ENCODE peak calls at places on chromosomes 6 and 20, in five cellular contexts. M, K, J, Z and N are unnamed samples.

GRCh38 chr20:52031574-52032303 is 159.8 kb downstream of the ZFP64 start:
- DNase-seq in M (no peak), K (no peak), J (no peak), Z (no peak), N (no peak)

GRCh38 chr6:20416567-20417345 is 15.1 kb downstream of the E2F3 start:
- DNase-seq in M (no peak), K (no peak), J (no peak), Z (no peak), N (no peak)

GRCh38 chr6:186221-186965 is 105.9 kb upstream of the DUSP22 start:
- DNase-seq in M (no peak), K (peak), J (no peak), Z (no peak), N (peak)

GRCh38 chr20:10622657-10623418 is 51.0 kb downstream of the JAG1 start:
- DNase-seq in M (no peak), K (peak), J (no peak), Z (no peak), N (no peak)

GRCh38 chr6:47057830-47058540 is 15.9 kb upstream of the ADGRF1 start:
- DNase-seq in M (no peak), K (no peak), J (no peak), Z (no peak), N (no peak)

GRCh38 chr6:17574871-17575560 is 25.1 kb upstream of the FAM8A1 start:
- DNase-seq in M (no peak), K (no peak), J (no peak), Z (no peak), N (no peak)

GRCh38 chr6:37039958-37040357 is 34.5 kb downstream of the FGD2 start:
- DNase-seq in M (no peak), K (no peak), J (no peak), Z (no peak), N (no peak)

GRCh38 chr20:54115172-54115854 is 44.9 kb upstream of the BCAS1 start:
- DNase-seq in M (no peak), K (no peak), J (no peak), Z (no peak), N (no peak)

GRCh38 chr6:108608453-108609275 is 47.9 kb downstream of the FOXO3 start:
- DNase-seq in M (no peak), K (no peak), J (no peak), Z (no peak), N (no peak)

DNA sequence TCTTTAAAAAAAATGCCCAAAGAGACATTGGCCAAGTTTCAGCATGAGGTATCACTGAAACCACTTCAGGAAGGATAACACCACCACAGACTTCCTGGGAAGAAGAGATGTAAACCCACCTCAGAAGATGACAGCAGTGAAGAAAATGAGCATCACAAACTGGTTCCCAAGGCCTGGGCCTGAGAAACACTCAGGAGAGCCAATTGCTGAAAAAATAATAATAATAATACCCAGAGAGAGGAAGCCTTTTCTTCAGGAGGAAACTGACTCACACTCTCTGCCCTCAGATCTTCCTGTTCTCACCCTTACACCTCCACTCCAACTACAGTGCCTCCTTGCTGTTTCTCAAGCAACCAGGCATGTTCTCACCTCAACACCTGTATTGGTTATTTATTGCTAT is 68.1 kb upstream of the MAFB start:
- DNase-seq in M (no peak), K (no peak), J (no peak), Z (no peak), N (no peak)
- TF ChIP-seq CTCF in M (no peak), K (no peak), J (no peak), Z (no peak), N (no peak)

GRCh38 chr20:37418591-37418990 is 72.7 kb downstream of the SRC start:
- DNase-seq in M (no peak), K (no peak), J (no peak), Z (no peak), N (no peak)

GRCh38 chr20:37416202-37417145 is 70.5 kb downstream of the SRC start:
- DNase-seq in M (no peak), K (no peak), J (no peak), Z (no peak), N (no peak)

GRCh38 chr20:37419307-37419706 is 73.4 kb downstream of the SRC start:
- DNase-seq in M (no peak), K (no peak), J (no peak), Z (no peak), N (no peak)

GRCh38 chr20:37417146-37417856 is 71.4 kb downstream of the SRC start:
- DNase-seq in M (peak), K (no peak), J (no peak), Z (no peak), N (no peak)

DNA sequence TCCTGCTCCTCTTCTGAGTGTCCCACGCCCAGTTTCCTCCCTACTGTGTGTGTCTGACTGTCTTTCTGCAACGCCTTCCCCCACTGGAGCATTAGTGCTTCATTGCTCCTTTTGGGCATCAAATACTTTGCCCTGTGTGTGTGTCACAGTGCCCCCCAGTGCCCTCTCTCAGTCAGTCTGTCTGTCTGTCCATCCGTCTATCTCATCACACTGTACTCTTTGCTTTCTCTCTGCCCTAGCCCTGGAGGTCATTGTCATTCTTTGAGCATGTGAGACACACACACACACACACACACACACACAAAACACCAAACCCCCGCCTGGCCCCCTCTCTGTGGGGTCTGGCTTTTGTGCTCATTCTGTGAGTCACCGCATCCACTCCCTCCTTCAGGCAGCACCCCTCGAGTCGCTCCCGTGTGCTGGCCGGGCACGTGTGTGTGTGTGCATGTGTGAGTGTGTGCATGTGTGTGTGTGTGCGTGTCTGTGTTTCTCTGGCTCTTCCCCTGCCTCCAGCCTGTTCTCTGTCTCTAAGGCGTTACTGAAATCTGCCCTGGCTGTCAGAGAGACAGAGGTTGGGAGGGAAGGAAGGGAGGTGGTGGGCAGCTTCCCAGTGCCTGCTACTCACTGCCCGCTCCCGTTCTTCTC is 72.0 kb downstream of the SRC start:
- DNase-seq in M (peak), K (no peak), J (no peak), Z (no peak), N (no peak)
- TF ChIP-seq CTCF in M (no peak), K (no peak), J (peak), Z (no peak), N (no peak)

DNA sequence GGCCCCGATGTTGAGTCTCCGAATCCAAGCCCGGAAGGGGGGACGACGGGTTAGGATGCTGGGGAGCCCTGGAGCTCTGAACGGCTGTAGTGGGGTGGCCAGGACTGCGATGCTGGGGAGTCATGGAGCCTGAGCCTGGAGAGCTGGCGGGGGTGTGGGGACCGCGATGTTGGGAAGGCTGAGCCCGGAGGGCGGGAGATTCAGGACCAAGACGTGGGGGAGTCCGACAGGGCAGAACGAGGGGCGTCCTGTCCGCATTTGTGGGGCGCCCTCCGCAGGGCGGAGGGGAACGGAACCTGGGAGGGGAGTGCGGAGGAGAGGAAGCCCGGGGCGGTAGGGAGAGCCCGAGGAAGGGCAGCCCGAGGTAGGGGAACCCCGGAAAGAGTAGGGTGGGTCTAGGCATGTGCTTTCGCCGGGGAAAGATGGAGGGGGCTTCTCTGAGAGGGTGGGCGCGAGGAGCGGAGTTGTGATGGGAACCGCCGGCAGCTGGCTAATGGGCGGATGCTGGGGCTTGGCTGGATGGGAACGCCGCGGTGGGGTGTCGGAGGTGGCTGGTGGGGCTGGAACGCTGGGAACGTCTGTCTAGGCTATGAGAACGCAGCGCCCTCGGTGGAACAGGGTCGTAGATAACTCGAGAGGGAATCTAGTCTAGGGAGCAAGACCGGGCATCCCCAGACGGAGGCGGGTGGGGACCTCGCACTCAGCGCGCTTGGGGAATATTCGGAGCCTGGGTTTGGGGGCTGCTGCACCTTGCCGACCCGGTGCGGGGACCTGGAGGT is 681 bp downstream of the PAQR8 start:
- DNase-seq in M (peak), K (peak), J (peak), Z (peak), N (peak)
- TF ChIP-seq CTCF in M (no peak), K (no peak), J (no peak), Z (no peak), N (no peak)

GRCh38 chr20:17281478-17281877 is 54.6 kb downstream of the PCSK2 start:
- DNase-seq in M (no peak), K (no peak), J (peak), Z (peak), N (no peak)
- TF ChIP-seq CTCF in M (no peak), K (no peak), J (no peak), Z (peak), N (peak)

DNA sequence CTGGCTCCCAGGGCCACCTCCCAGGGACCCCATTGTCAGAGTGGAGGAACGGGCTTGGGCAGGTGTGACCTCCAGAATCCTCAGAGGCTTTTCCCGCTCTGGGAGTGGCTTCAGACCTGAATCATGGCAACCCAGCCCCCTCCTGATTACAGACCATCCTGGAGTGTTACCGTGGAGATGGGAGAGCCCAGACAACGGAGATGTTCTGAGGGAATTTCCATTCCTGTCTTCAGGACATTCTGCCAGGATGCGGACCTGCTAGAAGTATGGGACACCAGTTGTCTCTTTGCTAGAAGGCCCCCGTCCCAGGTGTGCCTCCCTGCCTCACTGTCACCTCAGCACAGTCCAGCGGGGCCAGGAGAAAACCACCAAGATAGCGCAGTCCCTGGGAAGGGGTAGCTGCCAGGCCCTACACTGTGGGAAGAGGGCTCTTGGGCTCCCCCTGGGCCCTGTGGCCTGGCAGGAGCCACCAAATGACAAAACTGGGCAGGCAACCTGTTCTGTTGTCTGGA is 109.9 kb downstream of the PSMB1 start:
- DNase-seq in M (peak), K (no peak), J (no peak), Z (no peak), N (peak)
- TF ChIP-seq CTCF in M (no peak), K (no peak), J (no peak), Z (no peak), N (no peak)